ENCODE peak calls at places on chromosomes 11 and 22, in ten cellular contexts. R, W, H, D, B, A, N, O, K and M are unnamed samples.

GRCh38 chr11:129766858-129767604 is 48.6 kb upstream of the TMEM45B start:
- DNase-seq in R (peak), W (peak), H (peak), D (peak), B (peak), A (peak), N (peak), O (peak), K (peak), M (peak)

GRCh38 chr22:44225091-44225689 is 44.5 kb downstream of the PARVG start:
- DNase-seq in R (peak), W (no peak), H (no peak), D (no peak), B (no peak), A (no peak), N (no peak), O (no peak), K (no peak), M (no peak)

GRCh38 chr22:19974233-19974861 is 32.7 kb upstream of the TXNRD2 start:
- DNase-seq in R (peak), W (peak), H (peak), D (peak), B (peak), A (peak), N (peak), O (peak), K (peak), M (peak)

GRCh38 chr22:42885446-42885845 is 28.4 kb upstream of the ARFGAP3 start:
- DNase-seq in R (no peak), W (no peak), H (no peak), D (no peak), B (no peak), A (no peak), N (peak), O (no peak), K (no peak), M (no peak)

GRCh38 chr11:2587976-2588748 is 111.6 kb downstream of the KCNQ1OT1 start:
- DNase-seq in R (no peak), W (no peak), H (no peak), D (peak), B (no peak), A (no peak), N (no peak), O (no peak), K (no peak), M (no peak)

GRCh38 chr11:73972187-73972586 is 10.5 kb downstream of the UCP2 start:
- DNase-seq in R (no peak), W (no peak), H (no peak), D (no peak), B (no peak), A (no peak), N (no peak), O (no peak), K (no peak), M (no peak)

GRCh38 chr11:117907276-117908110 is 21.7 kb downstream of the TMPRSS13 start:
- DNase-seq in R (peak), W (peak), H (peak), D (peak), B (peak), A (peak), N (peak), O (peak), K (peak), M (peak)

GRCh38 chr22:47201186-47201995 is 438.9 kb downstream of the TBC1D22A start:
- DNase-seq in R (peak), W (no peak), H (no peak), D (no peak), B (no peak), A (no peak), N (no peak), O (no peak), K (no peak), M (no peak)

GRCh38 chr22:19612866-19613572 is 88.8 kb upstream of the CLDN5 start:
- DNase-seq in R (no peak), W (no peak), H (no peak), D (no peak), B (no peak), A (no peak), N (no peak), O (no peak), K (no peak), M (no peak)

GRCh38 chr11:1120532-1121342 is 37.0 kb upstream of the MUC5AC start:
- DNase-seq in R (no peak), W (no peak), H (no peak), D (no peak), B (no peak), A (no peak), N (no peak), O (no peak), K (no peak), M (no peak)

GRCh38 chr22:37746366-37747089 is 49.7 kb downstream of the TRIOBP start:
- DNase-seq in R (peak), W (peak), H (no peak), D (no peak), B (no peak), A (no peak), N (peak), O (no peak), K (no peak), M (no peak)

GRCh38 chr22:45484742-45485141 is 17.9 kb upstream of the FBLN1 start:
- DNase-seq in R (no peak), W (no peak), H (no peak), D (no peak), B (no peak), A (no peak), N (no peak), O (no peak), K (no peak), M (no peak)

GRCh38 chr11:15276616-15277015 is 161.9 kb downstream of the INSC start:
- DNase-seq in R (no peak), W (no peak), H (peak), D (peak), B (peak), A (no peak), N (peak), O (peak), K (no peak), M (no peak)

GRCh38 chr11:112525844-112526590 is 265.4 kb upstream of the PLET1 start:
- DNase-seq in R (no peak), W (peak), H (no peak), D (no peak), B (peak), A (no peak), N (peak), O (no peak), K (no peak), M (no peak)

GRCh38 chr11:73260127-73260457 is 12.0 kb upstream of the P2RY6 start:
- DNase-seq in R (no peak), W (no peak), H (no peak), D (no peak), B (no peak), A (no peak), N (no peak), O (no peak), K (no peak), M (no peak)

GRCh38 chr22:32926600-32926999 is 125.1 kb downstream of the TIMP3 start:
- DNase-seq in R (peak), W (peak), H (peak), D (peak), B (peak), A (peak), N (peak), O (peak), K (peak), M (peak)

GRCh38 chr22:20251981-20252380 is 16.1 kb downstream of the RTN4R start:
- DNase-seq in R (no peak), W (no peak), H (no peak), D (no peak), B (no peak), A (no peak), N (no peak), O (no peak), K (no peak), M (no peak)

GRCh38 chr11:12539570-12539969 is 134.7 kb upstream of the TEAD1 start:
- DNase-seq in R (no peak), W (no peak), H (no peak), D (no peak), B (no peak), A (peak), N (peak), O (peak), K (no peak), M (no peak)

GRCh38 chr11:134349109-134349801 is 17.5 kb downstream of the GLB1L2 start:
- DNase-seq in R (no peak), W (no peak), H (no peak), D (no peak), B (no peak), A (no peak), N (no peak), O (no peak), K (no peak), M (no peak)

GRCh38 chr11:27658535-27659236 is 41.6 kb downstream of the BDNF start:
- DNase-seq in R (no peak), W (no peak), H (no peak), D (no peak), B (no peak), A (no peak), N (no peak), O (no peak), K (no peak), M (no peak)

GRCh38 chr22:42357221-42357620 is 75.0 kb downstream of the NFAM1 start:
- DNase-seq in R (no peak), W (no peak), H (no peak), D (no peak), B (no peak), A (peak), N (no peak), O (no peak), K (no peak), M (no peak)

DNA sequence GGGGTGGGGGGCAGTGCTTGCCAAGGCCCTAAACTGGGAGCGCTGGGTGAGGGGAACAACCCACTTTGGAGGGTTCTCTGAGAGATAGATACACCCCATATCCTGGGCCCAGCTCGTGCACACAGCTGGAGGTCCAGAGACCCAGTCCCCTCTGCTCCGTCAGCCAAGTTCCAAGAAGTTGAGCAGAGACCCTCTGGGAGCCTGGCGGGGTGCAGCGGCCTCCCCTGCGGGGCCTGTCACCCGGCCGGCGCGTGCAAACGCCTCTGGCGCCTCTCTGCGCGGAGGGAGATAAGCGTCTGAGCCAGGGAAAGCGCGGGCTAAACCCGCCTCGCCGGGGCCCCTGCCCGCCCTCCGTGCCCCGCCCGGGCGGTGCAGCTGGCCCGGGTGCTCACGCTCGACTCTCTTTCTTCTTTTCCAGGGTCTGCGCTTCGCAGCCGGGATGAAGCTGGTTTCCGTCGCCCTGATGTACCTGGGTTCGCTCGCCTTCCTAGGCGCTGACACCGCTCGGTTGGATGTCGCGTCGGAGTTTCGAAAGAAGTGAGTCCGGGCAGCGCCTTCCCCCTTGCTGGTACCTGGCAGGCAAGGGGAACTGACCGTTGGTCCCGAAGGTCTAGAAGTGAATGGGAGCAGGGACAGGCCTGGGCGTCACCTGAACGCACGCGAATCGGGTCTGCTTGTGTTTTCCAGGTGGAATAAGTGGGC is 540 bp downstream of the ADM start:
- DNase-seq in R (peak), W (peak), H (no peak), D (peak), B (peak), A (peak), N (peak), O (peak), K (peak), M (peak)
- TF ChIP-seq EZH2 in R (no peak), W (no peak), H (no peak), D (no peak), B (no peak), A (no peak), N (no peak), O (no peak), K (no peak), M (no peak)

DNA sequence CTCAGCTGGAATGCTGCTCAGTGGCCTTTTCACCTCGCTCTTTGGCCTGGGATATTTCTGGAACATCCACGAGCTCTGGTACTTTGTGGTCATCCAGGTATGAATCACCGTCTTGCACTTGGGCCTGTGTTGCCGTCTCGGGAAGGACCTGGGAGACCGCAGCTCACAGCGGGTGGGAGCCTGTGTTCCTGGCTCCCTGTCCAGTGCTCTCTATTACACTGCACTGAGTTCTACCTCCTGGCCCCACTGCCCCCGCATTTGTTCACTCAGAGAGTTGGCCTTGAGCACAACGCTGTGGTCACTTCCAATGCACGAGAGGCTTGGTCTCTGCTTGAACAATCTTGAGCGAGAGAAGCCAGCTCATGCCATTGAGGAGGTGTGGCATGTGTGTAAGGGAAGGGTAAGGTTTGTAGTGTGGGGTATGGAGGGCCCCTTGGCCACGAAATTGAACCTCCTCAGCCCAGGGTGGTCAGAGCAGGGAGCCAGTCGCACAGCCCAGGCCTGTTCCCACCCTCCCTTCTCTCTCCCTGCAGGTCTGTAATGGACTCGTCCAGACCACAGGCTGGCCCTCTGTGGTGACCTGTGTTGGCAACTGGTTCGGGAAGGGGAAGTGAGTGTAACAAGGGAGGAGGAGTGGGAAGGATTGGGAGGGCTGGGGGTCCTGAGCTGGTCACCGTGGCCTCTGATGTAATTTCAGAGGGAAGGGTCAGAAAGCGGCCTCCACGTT is 16.2 kb downstream of the SLC37A2 start:
- DNase-seq in R (no peak), W (no peak), H (no peak), D (no peak), B (no peak), A (no peak), N (no peak), O (no peak), K (no peak), M (no peak)
- TF ChIP-seq EZH2 in R (no peak), W (no peak), H (no peak), D (no peak), B (no peak), A (no peak), N (no peak), O (no peak), K (no peak), M (no peak)

GRCh38 chr11:122098223-122098980 is 17.6 kb downstream of the BLID start:
- DNase-seq in R (no peak), W (no peak), H (no peak), D (no peak), B (no peak), A (peak), N (no peak), O (no peak), K (no peak), M (no peak)

GRCh38 chr11:122102426-122102825 is 13.6 kb downstream of the BLID start:
- DNase-seq in R (no peak), W (no peak), H (no peak), D (no peak), B (no peak), A (no peak), N (peak), O (no peak), K (no peak), M (no peak)

GRCh38 chr11:122101625-122102291 is 14.3 kb downstream of the BLID start:
- DNase-seq in R (peak), W (no peak), H (no peak), D (peak), B (peak), A (no peak), N (peak), O (peak), K (peak), M (no peak)

GRCh38 chr11:122099345-122100045 is 16.5 kb downstream of the BLID start:
- DNase-seq in R (no peak), W (no peak), H (no peak), D (no peak), B (peak), A (no peak), N (peak), O (peak), K (no peak), M (no peak)

DNA sequence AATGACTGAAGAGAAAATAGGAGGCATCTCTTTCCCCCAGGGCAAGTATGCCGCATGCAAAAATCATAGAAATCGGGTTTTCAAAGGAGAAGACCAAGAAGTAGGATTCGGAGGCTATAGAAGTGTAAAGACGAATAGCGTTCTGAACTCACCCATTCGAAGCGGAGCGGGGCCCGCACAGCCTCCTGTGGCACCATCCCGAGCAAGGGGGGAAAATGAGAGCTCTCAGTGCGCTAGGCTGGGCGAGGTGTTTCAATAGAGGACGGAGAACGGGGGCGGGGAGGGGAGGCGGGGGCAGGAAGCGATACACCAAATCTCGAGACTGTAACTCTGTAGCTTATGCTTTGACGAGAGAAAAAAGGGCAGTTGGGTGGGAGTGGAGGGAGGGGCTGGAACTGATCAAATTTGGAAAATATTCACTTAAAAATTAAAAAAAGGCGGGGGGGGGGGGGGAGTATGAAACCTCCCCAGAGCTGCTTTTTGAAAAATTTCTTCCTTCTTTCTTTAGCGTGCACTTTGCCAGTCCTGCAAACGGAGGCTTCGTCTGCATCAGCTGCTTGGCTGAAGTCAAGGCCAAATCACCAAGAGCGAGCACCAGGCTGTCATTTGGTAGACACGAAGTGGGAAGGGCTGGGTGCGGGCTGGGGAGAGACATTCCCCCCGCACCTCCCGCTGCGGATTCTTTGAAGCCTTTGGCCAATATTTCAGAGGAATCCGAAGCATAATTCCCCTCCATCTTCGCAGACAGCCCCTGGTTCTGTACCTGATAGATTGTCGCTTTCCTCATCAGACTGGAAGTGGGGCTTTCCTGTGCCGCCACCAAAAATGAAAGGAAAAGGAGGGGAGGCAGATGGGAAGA is 15.6 kb downstream of the BLID start:
- DNase-seq in R (peak), W (no peak), H (no peak), D (peak), B (peak), A (no peak), N (peak), O (peak), K (no peak), M (no peak)
- TF ChIP-seq EZH2 in R (no peak), W (no peak), H (no peak), D (no peak), B (no peak), A (no peak), N (no peak), O (no peak), K (no peak), M (no peak)

DNA sequence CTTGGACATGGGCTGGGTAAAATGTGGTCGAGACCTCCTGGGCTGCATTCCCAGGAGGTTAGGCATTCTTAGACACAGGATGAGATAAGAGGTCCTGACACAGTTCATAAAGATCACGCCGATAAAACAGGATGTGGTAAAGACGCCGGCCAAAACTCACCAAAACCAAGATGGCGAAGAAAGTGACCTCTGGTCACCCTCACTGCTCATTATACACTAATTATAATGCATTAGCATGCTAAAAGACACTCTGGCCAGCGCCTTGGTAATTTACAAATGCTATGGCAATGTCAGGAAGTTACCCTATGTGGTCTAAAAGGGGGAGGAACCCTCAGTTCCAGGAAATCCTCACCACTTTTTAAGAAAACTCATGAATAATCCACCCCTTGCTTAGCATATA is 983.3 kb downstream of the OPCML start:
- DNase-seq in R (no peak), W (no peak), H (no peak), D (no peak), B (no peak), A (no peak), N (no peak), O (no peak), K (no peak), M (no peak)
- TF ChIP-seq EZH2 in R (no peak), W (no peak), H (no peak), D (no peak), B (no peak), A (no peak), N (no peak), O (no peak), K (no peak), M (no peak)

GRCh38 chr22:23072035-23072910 is 2.0 kb downstream of the GNAZ start:
- DNase-seq in R (no peak), W (no peak), H (no peak), D (no peak), B (no peak), A (no peak), N (peak), O (no peak), K (no peak), M (no peak)

GRCh38 chr22:23075050-23075449 is 4.7 kb downstream of the GNAZ start:
- DNase-seq in R (no peak), W (no peak), H (no peak), D (no peak), B (no peak), A (no peak), N (no peak), O (no peak), K (no peak), M (no peak)

GRCh38 chr22:23072911-23073491 is 2.7 kb downstream of the GNAZ start:
- DNase-seq in R (no peak), W (no peak), H (no peak), D (no peak), B (no peak), A (no peak), N (no peak), O (no peak), K (no peak), M (no peak)

GRCh38 chr22:23074451-23074850 is 4.1 kb downstream of the GNAZ start:
- DNase-seq in R (no peak), W (no peak), H (no peak), D (no peak), B (no peak), A (no peak), N (no peak), O (no peak), K (no peak), M (no peak)

GRCh38 chr22:23073506-23074229 is 3.3 kb downstream of the GNAZ start:
- DNase-seq in R (no peak), W (no peak), H (no peak), D (no peak), B (no peak), A (no peak), N (no peak), O (no peak), K (no peak), M (no peak)
- TF ChIP-seq EZH2 in R (no peak), W (no peak), H (no peak), D (no peak), B (no peak), A (no peak), N (no peak), O (no peak), K (no peak), M (no peak)

GRCh38 chr11:115287266-115287665 is 216.9 kb downstream of the CADM1 start:
- DNase-seq in R (no peak), W (no peak), H (no peak), D (no peak), B (no peak), A (no peak), N (no peak), O (no peak), K (no peak), M (no peak)

GRCh38 chr11:115286614-115287013 is 217.6 kb downstream of the CADM1 start:
- DNase-seq in R (no peak), W (no peak), H (no peak), D (no peak), B (no peak), A (no peak), N (no peak), O (no peak), K (no peak), M (no peak)

GRCh38 chr11:115291391-115291744 is 212.8 kb downstream of the CADM1 start:
- DNase-seq in R (no peak), W (no peak), H (no peak), D (no peak), B (no peak), A (no peak), N (no peak), O (no peak), K (no peak), M (no peak)

GRCh38 chr11:115284766-115285165 is 219.4 kb downstream of the CADM1 start:
- DNase-seq in R (no peak), W (no peak), H (no peak), D (no peak), B (no peak), A (no peak), N (no peak), O (peak), K (no peak), M (no peak)

GRCh38 chr11:115290479-115291390 is 213.5 kb downstream of the CADM1 start:
- DNase-seq in R (no peak), W (no peak), H (no peak), D (no peak), B (no peak), A (no peak), N (no peak), O (no peak), K (no peak), M (no peak)
- TF ChIP-seq EZH2 in R (no peak), W (no peak), H (no peak), D (no peak), B (no peak), A (no peak), N (no peak), O (no peak), K (no peak), M (no peak)